ENCODE peak calls at places on chromosomes 4 and X, in six cellular contexts. One of them, this sample, is unnamed.

GRCh38 chr4:148076964-148077363 is 345.1 kb downstream of the ARHGAP10 start:
- DNase-seq in body of pancreas: no peak
- DNase-seq in CD8-positive, alpha-beta T cell: no peak
- DNase-seq in pons: no peak
- DNase-seq in lung: no peak
- DNase-seq in psoas muscle: no peak
- DNase-seq in this sample: no peak

GRCh38 chr4:113083346-113083745 is 33.9 kb downstream of the ANK2 start:
- DNase-seq in body of pancreas: no peak
- DNase-seq in CD8-positive, alpha-beta T cell: no peak
- DNase-seq in pons: no peak
- DNase-seq in lung: no peak
- DNase-seq in psoas muscle: no peak
- DNase-seq in this sample: no peak

GRCh38 chr4:42280327-42281095 is 116.8 kb upstream of the SHISA3 start:
- DNase-seq in body of pancreas: no peak
- DNase-seq in CD8-positive, alpha-beta T cell: no peak
- DNase-seq in pons: no peak
- DNase-seq in lung: no peak
- DNase-seq in psoas muscle: no peak
- DNase-seq in this sample: no peak

GRCh38 chr4:105145913-105146285 is 777 bp upstream of the TET2 start:
- DNase-seq in body of pancreas: no peak
- DNase-seq in CD8-positive, alpha-beta T cell: peak
- DNase-seq in pons: no peak
- DNase-seq in lung: peak
- DNase-seq in psoas muscle: no peak
- DNase-seq in this sample: peak

GRCh38 chrX:150649096-150649870 is 43.9 kb upstream of the MTMR1 start:
- DNase-seq in body of pancreas: no peak
- DNase-seq in CD8-positive, alpha-beta T cell: no peak
- DNase-seq in pons: peak
- DNase-seq in lung: no peak
- DNase-seq in psoas muscle: peak
- DNase-seq in this sample: no peak

GRCh38 chrX:153925739-153926593 is at the start of gene ARHGAP4:
- DNase-seq in body of pancreas: no peak
- DNase-seq in CD8-positive, alpha-beta T cell: no peak
- DNase-seq in pons: no peak
- DNase-seq in lung: no peak
- DNase-seq in psoas muscle: no peak
- DNase-seq in this sample: no peak

GRCh38 chr4:143424276-143424675 is 87.6 kb downstream of the GAB1 start:
- DNase-seq in body of pancreas: no peak
- DNase-seq in CD8-positive, alpha-beta T cell: no peak
- DNase-seq in pons: no peak
- DNase-seq in lung: no peak
- DNase-seq in psoas muscle: no peak
- DNase-seq in this sample: no peak

GRCh38 chr4:94957030-94957429 is 199.3 kb downstream of the BMPR1B start:
- DNase-seq in body of pancreas: no peak
- DNase-seq in CD8-positive, alpha-beta T cell: no peak
- DNase-seq in pons: no peak
- DNase-seq in lung: no peak
- DNase-seq in psoas muscle: no peak
- DNase-seq in this sample: no peak

GRCh38 chr4:57148831-57149230 is 38.6 kb upstream of the IGFBP7 start:
- DNase-seq in body of pancreas: no peak
- DNase-seq in CD8-positive, alpha-beta T cell: no peak
- DNase-seq in pons: no peak
- DNase-seq in lung: no peak
- DNase-seq in psoas muscle: no peak
- DNase-seq in this sample: no peak

GRCh38 chr4:88341227-88342192 is 37.1 kb upstream of the HERC6 start:
- DNase-seq in body of pancreas: no peak
- DNase-seq in CD8-positive, alpha-beta T cell: no peak
- DNase-seq in pons: peak
- DNase-seq in lung: no peak
- DNase-seq in psoas muscle: no peak
- DNase-seq in this sample: no peak

GRCh38 chr4:137266511-137266910 is 265.8 kb downstream of the PCDH18 start:
- DNase-seq in body of pancreas: no peak
- DNase-seq in CD8-positive, alpha-beta T cell: no peak
- DNase-seq in pons: no peak
- DNase-seq in lung: no peak
- DNase-seq in psoas muscle: no peak
- DNase-seq in this sample: no peak

GRCh38 chrX:100404851-100405250 is 5.2 kb downstream of the PCDH19 start:
- DNase-seq in body of pancreas: no peak
- DNase-seq in CD8-positive, alpha-beta T cell: no peak
- DNase-seq in pons: no peak
- DNase-seq in lung: no peak
- DNase-seq in psoas muscle: no peak
- DNase-seq in this sample: no peak

GRCh38 chrX:109268340-109268739 is 213.5 kb downstream of the GUCY2F start:
- DNase-seq in body of pancreas: no peak
- DNase-seq in CD8-positive, alpha-beta T cell: no peak
- DNase-seq in pons: no peak
- DNase-seq in lung: no peak
- DNase-seq in psoas muscle: no peak
- DNase-seq in this sample: no peak

GRCh38 chrX:3204606-3205005 is 141.8 kb downstream of the MXRA5 start:
- DNase-seq in body of pancreas: no peak
- DNase-seq in CD8-positive, alpha-beta T cell: no peak
- DNase-seq in pons: no peak
- DNase-seq in lung: no peak
- DNase-seq in psoas muscle: no peak
- DNase-seq in this sample: no peak

GRCh38 chrX:130793966-130794365 is 109.0 kb downstream of the ENOX2 start:
- DNase-seq in body of pancreas: no peak
- DNase-seq in CD8-positive, alpha-beta T cell: no peak
- DNase-seq in pons: no peak
- DNase-seq in lung: no peak
- DNase-seq in psoas muscle: no peak
- DNase-seq in this sample: no peak

GRCh38 chr4:173696551-173696950 is 166.5 kb upstream of the HAND2 start:
- DNase-seq in body of pancreas: no peak
- DNase-seq in CD8-positive, alpha-beta T cell: no peak
- DNase-seq in pons: no peak
- DNase-seq in lung: no peak
- DNase-seq in psoas muscle: no peak
- DNase-seq in this sample: no peak

GRCh38 chr4:7904108-7904516 is 35.5 kb downstream of the AFAP1 start:
- DNase-seq in body of pancreas: no peak
- DNase-seq in CD8-positive, alpha-beta T cell: no peak
- DNase-seq in pons: no peak
- DNase-seq in lung: no peak
- DNase-seq in psoas muscle: no peak
- DNase-seq in this sample: no peak

GRCh38 chrX:129724767-129725166 is 14.0 kb upstream of the XPNPEP2 start:
- DNase-seq in body of pancreas: no peak
- DNase-seq in CD8-positive, alpha-beta T cell: no peak
- DNase-seq in pons: no peak
- DNase-seq in lung: no peak
- DNase-seq in psoas muscle: no peak
- DNase-seq in this sample: no peak

GRCh38 chr4:167873536-167873935 is 218.8 kb upstream of the ANXA10 start:
- DNase-seq in body of pancreas: no peak
- DNase-seq in CD8-positive, alpha-beta T cell: no peak
- DNase-seq in pons: no peak
- DNase-seq in lung: no peak
- DNase-seq in psoas muscle: no peak
- DNase-seq in this sample: no peak

GRCh38 chr4:26113339-26113940 is 199.4 kb downstream of the SMIM20 start:
- DNase-seq in body of pancreas: no peak
- DNase-seq in CD8-positive, alpha-beta T cell: no peak
- DNase-seq in pons: no peak
- DNase-seq in lung: no peak
- DNase-seq in psoas muscle: no peak
- DNase-seq in this sample: no peak

GRCh38 chrX:133249659-133250058 is 31.5 kb upstream of the TFDP3 start:
- DNase-seq in body of pancreas: no peak
- DNase-seq in CD8-positive, alpha-beta T cell: no peak
- DNase-seq in pons: peak
- DNase-seq in lung: no peak
- DNase-seq in psoas muscle: no peak
- DNase-seq in this sample: no peak

GRCh38 chr4:126395661-126396060 is 1080.9 kb downstream of the FAT4 start:
- DNase-seq in body of pancreas: no peak
- DNase-seq in CD8-positive, alpha-beta T cell: no peak
- DNase-seq in pons: no peak
- DNase-seq in lung: no peak
- DNase-seq in psoas muscle: no peak
- DNase-seq in this sample: no peak

GRCh38 chr4:6112606-6113290 is 87.6 kb downstream of the JAKMIP1 start:
- DNase-seq in body of pancreas: no peak
- DNase-seq in CD8-positive, alpha-beta T cell: no peak
- DNase-seq in pons: no peak
- DNase-seq in lung: no peak
- DNase-seq in psoas muscle: no peak
- DNase-seq in this sample: no peak

GRCh38 chrX:102712216-102712966 is at the start of gene GPRASP2:
- DNase-seq in body of pancreas: peak
- DNase-seq in CD8-positive, alpha-beta T cell: no peak
- DNase-seq in pons: no peak
- DNase-seq in lung: peak
- DNase-seq in psoas muscle: peak
- DNase-seq in this sample: peak

GRCh38 chrX:20519826-20520225 is 253.1 kb upstream of the RPS6KA3 start:
- DNase-seq in body of pancreas: no peak
- DNase-seq in CD8-positive, alpha-beta T cell: no peak
- DNase-seq in pons: no peak
- DNase-seq in lung: no peak
- DNase-seq in psoas muscle: no peak
- DNase-seq in this sample: no peak

GRCh38 chr4:118353452-118353851 is 649 bp upstream of the PRSS12 start:
- DNase-seq in body of pancreas: no peak
- DNase-seq in CD8-positive, alpha-beta T cell: no peak
- DNase-seq in pons: no peak
- DNase-seq in lung: no peak
- DNase-seq in psoas muscle: no peak
- DNase-seq in this sample: no peak